ENCODE peak calls at places on chromosomes 7 and 10, in five cellular contexts. K is suprapubic skin, U is HCT116, I is transverse colon, B is GM23338. Z is an unnamed sample.

GRCh38 chr7:98653601-98654310 is 36.7 kb downstream of the NPTX2 start:
- DNase-seq in K (no peak), U (no peak), I (no peak), B (no peak), Z (no peak)

GRCh38 chr7:155618708-155619633 is 25.5 kb upstream of the RBM33 start:
- DNase-seq in K (no peak), U (no peak), I (peak), B (peak), Z (no peak)

GRCh38 chr10:70558871-70559810 is 43.4 kb downstream of the PRF1 start:
- DNase-seq in K (no peak), U (peak), I (peak), B (peak), Z (peak)

GRCh38 chr10:19531324-19531723 is 284.9 kb upstream of the PLXDC2 start:
- DNase-seq in K (no peak), U (no peak), I (no peak), B (no peak), Z (no peak)

GRCh38 chr10:73967022-73967429 is 30.9 kb upstream of the VCL start:
- DNase-seq in K (no peak), U (no peak), I (no peak), B (peak), Z (no peak)

GRCh38 chr7:30727061-30727945 is 24.6 kb upstream of the INMT start:
- DNase-seq in K (no peak), U (no peak), I (peak), B (peak), Z (no peak)

GRCh38 chr10:32346551-32347362 is at the start of gene EPC1:
- DNase-seq in K (peak), U (peak), I (peak), B (peak), Z (peak)

GRCh38 chr10:33010132-33011037 is 52.4 kb upstream of the ITGB1 start:
- DNase-seq in K (no peak), U (peak), I (no peak), B (peak), Z (no peak)

GRCh38 chr7:47032171-47032915 is 549.6 kb downstream of the TNS3 start:
- DNase-seq in K (no peak), U (no peak), I (no peak), B (no peak), Z (peak)

GRCh38 chr7:114922151-114922651 is 307 bp downstream of the MDFIC start:
- DNase-seq in K (peak), U (no peak), I (peak), B (peak), Z (peak)

GRCh38 chr7:158278745-158279320 is 308.8 kb downstream of the PTPRN2 start:
- DNase-seq in K (no peak), U (no peak), I (no peak), B (no peak), Z (no peak)

GRCh38 chr10:44835300-44835699 is 75.8 kb upstream of the TMEM72 start:
- DNase-seq in K (no peak), U (no peak), I (no peak), B (no peak), Z (no peak)

GRCh38 chr7:17774248-17774647 is 166.0 kb downstream of the SNX13 start:
- DNase-seq in K (no peak), U (no peak), I (no peak), B (no peak), Z (no peak)

GRCh38 chr10:5961405-5962100 is 15.8 kb downstream of the IL15RA start:
- DNase-seq in K (peak), U (no peak), I (no peak), B (no peak), Z (peak)

GRCh38 chr7:124652237-124652636 is 113.4 kb downstream of the GPR37 start:
- DNase-seq in K (no peak), U (no peak), I (no peak), B (no peak), Z (no peak)

GRCh38 chr10:15545884-15546283 is 173.8 kb downstream of the ITGA8 start:
- DNase-seq in K (no peak), U (no peak), I (no peak), B (no peak), Z (no peak)

GRCh38 chr10:110815354-110816004 is 56.2 kb upstream of the PDCD4 start:
- DNase-seq in K (no peak), U (no peak), I (no peak), B (no peak), Z (peak)

GRCh38 chr7:46282155-46282554 is 361.1 kb upstream of the IGFBP3 start:
- DNase-seq in K (no peak), U (no peak), I (no peak), B (peak), Z (no peak)

GRCh38 chr10:104309980-104310978 is 28.0 kb downstream of the ITPRIP start:
- DNase-seq in K (peak), U (no peak), I (no peak), B (no peak), Z (peak)
- TF ChIP-seq POLR2AphosphoS5 in K (peak), U (no peak), I (no peak), B (no peak), Z (peak)

GRCh38 chr7:80659120-80660055 is 20.9 kb downstream of the CD36 start:
- DNase-seq in K (no peak), U (peak), I (no peak), B (peak), Z (no peak)
- TF ChIP-seq CTCF in K (peak), U (peak), I (peak), B (peak), Z (peak)

DNA sequence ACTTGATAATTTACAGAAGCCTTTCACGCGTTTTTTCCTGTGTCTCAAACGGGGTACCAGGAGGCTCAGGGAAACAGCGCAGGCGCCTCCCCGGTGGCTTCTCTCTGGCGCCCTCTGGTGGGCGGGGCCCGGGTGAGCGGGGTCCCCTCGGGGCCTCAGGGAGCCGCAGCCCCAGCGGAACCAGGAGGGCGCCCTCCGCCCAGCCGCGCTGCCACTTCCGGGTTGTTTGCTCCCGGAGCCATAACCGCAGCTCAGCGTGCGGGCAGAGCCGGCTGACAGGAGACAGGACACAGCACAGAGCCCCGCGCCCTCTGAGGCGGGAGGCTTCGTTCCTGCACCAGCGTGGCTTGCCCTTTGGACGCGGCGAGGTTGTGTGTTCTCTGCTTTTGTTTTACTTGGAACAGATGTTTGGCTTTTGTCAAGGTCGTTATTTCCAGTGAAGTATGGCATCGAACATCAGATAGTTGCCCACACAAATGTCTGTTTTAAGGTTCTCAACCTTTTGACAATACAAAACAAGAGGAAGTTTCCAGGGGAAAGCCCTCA is 6.9 kb upstream of the CYP2E1 start:
- DNase-seq in K (peak), U (peak), I (peak), B (peak), Z (peak)
- TF ChIP-seq POLR2AphosphoS5 in K (no peak), U (peak), I (no peak), B (peak), Z (no peak)

DNA sequence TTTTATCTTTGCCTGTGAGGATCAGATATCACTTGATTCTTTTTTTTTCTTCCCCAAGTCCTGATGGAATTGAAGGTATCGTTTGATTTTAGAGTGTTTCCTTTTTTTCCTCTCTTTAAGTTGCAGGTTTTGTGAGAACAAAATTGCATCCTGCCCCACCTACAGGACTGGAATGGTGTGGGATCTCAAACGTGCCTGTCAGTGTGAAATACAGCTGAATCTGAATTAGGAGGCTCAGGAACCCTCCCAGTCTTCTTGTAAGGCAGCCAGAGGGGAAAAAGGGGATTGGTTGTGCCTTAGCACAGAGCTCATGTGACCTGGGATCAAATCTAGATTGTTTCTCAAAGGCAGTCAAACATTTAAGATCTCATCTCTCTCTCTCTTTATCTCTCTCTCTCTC is 32.7 kb upstream of the KLHL7 start:
- DNase-seq in K (no peak), U (no peak), I (no peak), B (peak), Z (no peak)
- TF ChIP-seq CTCF in K (no peak), U (no peak), I (no peak), B (peak), Z (no peak)

GRCh38 chr7:95593343-95593742 is 3.0 kb downstream of the PDK4 start:
- DNase-seq in K (no peak), U (no peak), I (no peak), B (no peak), Z (no peak)

GRCh38 chr7:95589766-95590165 is 6.5 kb downstream of the PDK4 start:
- DNase-seq in K (no peak), U (no peak), I (no peak), B (no peak), Z (no peak)

GRCh38 chr7:95589031-95589430 is 7.3 kb downstream of the PDK4 start:
- DNase-seq in K (no peak), U (no peak), I (no peak), B (no peak), Z (no peak)

GRCh38 chr7:95592570-95592969 is 3.7 kb downstream of the PDK4 start:
- DNase-seq in K (no peak), U (no peak), I (no peak), B (no peak), Z (no peak)

DNA sequence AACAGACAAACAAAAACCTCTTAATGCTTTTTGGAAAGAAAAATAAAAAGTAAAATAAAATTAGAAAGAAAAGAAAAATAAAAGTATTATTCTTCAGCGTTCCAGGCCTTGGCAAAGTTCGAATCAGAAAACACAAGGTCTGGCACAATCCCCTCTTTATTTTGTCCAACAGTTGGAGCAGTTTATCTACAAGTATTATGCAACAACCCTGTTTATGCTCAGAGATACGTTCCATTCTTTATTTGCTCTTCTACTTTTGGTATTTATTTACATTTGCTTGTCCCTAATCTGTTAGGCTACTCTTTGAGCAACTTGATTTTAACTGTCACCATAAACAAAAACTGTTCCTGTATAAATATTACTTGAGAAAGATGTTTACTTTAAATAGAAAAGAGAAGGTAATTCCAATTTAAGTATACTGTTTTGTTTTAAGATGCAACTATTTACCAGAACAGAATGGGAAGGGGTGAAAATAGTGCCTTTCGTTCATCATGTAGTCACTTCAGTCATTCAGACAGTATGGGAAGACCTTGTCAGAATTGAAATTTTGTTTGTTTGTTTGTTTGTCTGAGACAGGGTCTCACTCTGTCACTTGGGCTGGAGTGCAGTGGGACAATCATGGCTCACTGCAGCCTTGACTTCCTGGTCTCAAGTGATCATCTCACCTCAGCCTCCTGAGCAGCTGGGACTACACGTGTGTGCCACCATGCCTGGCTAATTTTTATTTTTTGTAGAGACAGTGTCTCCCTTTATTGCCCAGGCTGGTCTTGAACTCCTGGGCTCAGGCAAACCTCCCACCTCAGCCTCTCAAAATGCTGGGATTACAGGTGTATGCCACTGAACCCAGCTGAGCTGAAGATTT is 5.7 kb downstream of the PDK4 start:
- DNase-seq in K (no peak), U (no peak), I (no peak), B (no peak), Z (no peak)
- TF ChIP-seq POLR2AphosphoS5 in K (no peak), U (no peak), I (peak), B (no peak), Z (peak)

DNA sequence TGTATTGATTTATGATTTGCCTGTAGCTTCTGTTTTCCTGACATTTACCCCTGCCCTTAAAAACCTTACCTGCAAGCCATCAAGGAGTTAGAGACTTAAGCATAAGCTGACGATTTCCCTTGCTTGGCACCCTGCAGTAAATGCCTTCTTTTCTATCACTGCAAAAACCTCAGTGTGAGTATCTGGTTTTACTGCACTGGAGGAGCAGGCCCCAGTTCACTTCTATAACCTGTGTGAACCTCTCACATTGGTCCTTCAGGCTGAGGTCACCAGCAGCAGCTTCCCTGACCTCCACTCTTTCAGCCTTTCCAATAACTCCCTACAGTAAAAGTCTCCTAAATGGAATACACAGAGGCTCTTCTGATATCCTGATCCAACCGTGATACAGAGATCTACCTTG is 30.5 kb downstream of the NUP42 start:
- DNase-seq in K (no peak), U (no peak), I (no peak), B (no peak), Z (no peak)
- TF ChIP-seq CTCF in K (no peak), U (no peak), I (no peak), B (no peak), Z (no peak)

DNA sequence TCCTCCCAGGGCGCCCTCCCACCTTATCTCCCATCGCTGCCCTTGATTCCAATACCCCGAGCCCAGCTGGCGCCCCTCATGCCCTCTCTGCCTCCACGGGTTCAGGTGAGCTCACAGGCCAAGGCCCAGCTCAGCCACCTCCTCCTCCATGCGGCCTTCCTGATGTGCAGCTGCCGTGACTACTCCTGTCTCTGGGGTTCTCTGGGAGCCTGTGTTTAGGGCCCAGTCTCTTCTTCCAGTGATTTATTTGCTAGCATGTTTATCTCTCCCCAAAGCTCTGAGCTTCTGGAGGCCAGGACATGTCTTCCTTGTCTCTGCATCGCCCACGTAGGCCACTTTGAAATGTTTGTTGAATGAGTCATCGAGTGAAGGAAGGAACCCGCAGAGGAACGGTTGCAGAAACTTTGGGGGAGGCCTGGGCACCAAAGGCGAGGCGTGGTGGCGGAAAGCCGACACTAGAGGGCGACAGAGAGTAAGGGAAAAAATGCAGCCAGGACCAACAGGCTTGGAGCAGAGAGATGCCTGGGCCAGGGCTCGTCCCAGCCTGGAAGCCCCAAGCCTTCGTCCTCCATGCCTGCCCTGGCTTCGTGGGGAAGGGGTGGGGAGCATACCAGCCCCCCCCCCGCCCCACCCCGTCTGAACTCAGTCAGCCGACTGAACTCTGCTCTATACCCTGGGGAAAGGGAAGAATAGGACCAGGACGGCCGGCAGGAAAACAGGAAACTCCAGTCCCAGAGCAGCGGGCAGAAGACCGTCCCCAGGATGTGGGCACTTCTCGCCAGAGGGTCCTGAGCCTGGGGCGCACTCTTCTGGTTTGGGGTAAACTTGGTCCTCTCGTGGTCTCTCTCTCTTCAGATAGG is 10.9 kb upstream of the HSPB1 start:
- DNase-seq in K (peak), U (peak), I (peak), B (peak), Z (peak)
- TF ChIP-seq POLR2AphosphoS5 in K (peak), U (peak), I (peak), B (peak), Z (peak)

GRCh38 chr10:108638225-108638624 is 1285.1 kb downstream of the XPNPEP1 start:
- DNase-seq in K (no peak), U (no peak), I (no peak), B (no peak), Z (no peak)

DNA sequence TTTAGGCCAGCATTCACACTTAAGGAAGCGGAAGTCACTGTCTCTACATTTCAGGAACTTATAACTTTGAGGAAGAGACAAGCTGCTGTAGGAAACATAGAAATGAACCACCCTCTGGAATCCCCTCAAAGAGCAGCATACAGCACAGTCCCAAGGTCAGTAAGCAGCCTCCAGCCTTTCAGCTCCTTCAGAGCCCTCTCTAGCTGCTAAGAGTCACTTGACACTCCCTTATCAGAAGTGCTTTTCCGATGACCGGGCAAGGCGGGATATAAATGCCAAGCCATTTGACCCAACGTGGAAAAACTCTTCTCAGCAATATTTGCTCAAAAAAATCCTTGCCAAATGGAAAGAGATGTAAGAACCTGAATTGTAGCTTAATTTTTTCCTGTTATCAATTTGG is 1284.3 kb downstream of the XPNPEP1 start:
- DNase-seq in K (no peak), U (no peak), I (no peak), B (no peak), Z (no peak)
- TF ChIP-seq CTCF in K (no peak), U (no peak), I (no peak), B (no peak), Z (no peak)

GRCh38 chr10:103669243-103669929 is 175.9 kb downstream of the NEURL1 start:
- DNase-seq in K (no peak), U (no peak), I (no peak), B (no peak), Z (no peak)

GRCh38 chr10:103667390-103667789 is 173.9 kb downstream of the NEURL1 start:
- DNase-seq in K (no peak), U (no peak), I (peak), B (no peak), Z (no peak)

GRCh38 chr10:103669944-103670343 is 176.4 kb downstream of the NEURL1 start:
- DNase-seq in K (no peak), U (no peak), I (no peak), B (peak), Z (no peak)

GRCh38 chr10:103666751-103667150 is 173.2 kb downstream of the NEURL1 start:
- DNase-seq in K (no peak), U (no peak), I (no peak), B (no peak), Z (no peak)

DNA sequence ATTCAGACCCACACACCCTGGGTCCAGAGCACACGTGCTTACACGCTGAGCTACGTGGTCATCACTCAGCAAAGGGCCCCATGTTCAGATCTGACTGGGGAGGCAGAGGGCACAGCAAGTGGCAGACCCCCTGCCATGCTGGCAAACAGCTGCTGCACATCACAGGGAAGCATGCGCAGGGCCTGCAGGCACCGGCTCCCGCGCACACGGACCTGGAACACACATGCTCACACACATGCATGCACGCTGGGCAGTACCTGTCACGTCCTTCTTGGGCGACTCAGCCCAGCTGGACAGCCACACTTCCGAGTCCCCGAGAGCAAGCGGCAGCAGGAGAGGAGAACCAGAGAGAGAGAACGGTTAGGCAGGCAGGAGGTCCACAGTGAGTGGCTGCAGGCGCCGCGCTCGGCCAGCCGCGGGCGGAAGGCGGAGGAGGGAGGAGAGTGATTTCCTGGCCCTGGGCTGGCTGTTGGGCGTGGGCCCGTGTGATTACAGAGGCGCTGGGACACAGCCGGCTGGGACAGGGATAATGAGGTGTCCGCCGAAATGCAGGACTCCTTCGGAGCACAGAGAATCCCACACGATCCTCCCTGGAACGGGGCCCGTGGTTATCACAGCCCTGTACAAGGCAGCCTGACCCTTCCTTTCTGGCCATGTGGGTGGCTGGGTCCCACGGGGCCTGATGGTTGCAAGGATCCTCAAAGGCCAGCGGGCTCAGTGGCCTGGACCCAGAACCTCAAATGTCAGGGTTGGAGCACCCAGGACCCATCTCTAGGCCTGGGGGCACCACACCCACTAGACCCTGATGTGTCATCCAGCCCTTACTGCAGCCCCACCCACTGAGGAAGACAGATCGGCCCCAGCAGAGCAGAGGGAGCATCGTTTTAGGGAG is 175.1 kb downstream of the NEURL1 start:
- DNase-seq in K (peak), U (no peak), I (peak), B (no peak), Z (peak)
- TF ChIP-seq POLR2AphosphoS5 in K (peak), U (no peak), I (no peak), B (no peak), Z (peak)